ENCODE peak calls at places on chromosomes 13 and 19, in six cellular contexts. One of them, this sample, is unnamed.
A peak's percentile ranks its signal among the peaks of the same experiment; 100 is the strongest.

GRCh38 chr19:56350416-56351045 is 35.9 kb upstream of the ZSCAN5A start:
- DNase-seq in transverse colon: peak; percentile 29
- DNase-seq in suprapubic skin: no peak
- DNase-seq in upper lobe of left lung: no peak
- DNase-seq in heart left ventricle: peak; percentile 33
- DNase-seq in spleen: no peak
- DNase-seq in this sample: no peak

GRCh38 chr19:4732680-4733114 is 9.1 kb upstream of the DPP9 start:
- DNase-seq in upper lobe of left lung: no peak
- DNase-seq in transverse colon: peak; percentile 45
- DNase-seq in suprapubic skin: no peak
- DNase-seq in heart left ventricle: no peak
- DNase-seq in spleen: no peak
- DNase-seq in this sample: peak; percentile 81

GRCh38 chr19:23409392-23410048 is 14.2 kb upstream of the ZNF91 start:
- DNase-seq in heart left ventricle: no peak
- DNase-seq in transverse colon: peak; percentile 33
- DNase-seq in upper lobe of left lung: peak; percentile 27
- DNase-seq in suprapubic skin: no peak
- DNase-seq in spleen: no peak
- DNase-seq in this sample: no peak

GRCh38 chr19:1453525-1454371 is 3.8 kb downstream of the APC2 start:
- DNase-seq in suprapubic skin: no peak
- DNase-seq in transverse colon: no peak
- DNase-seq in heart left ventricle: no peak
- DNase-seq in upper lobe of left lung: peak; percentile 78
- DNase-seq in spleen: no peak
- DNase-seq in this sample: no peak

GRCh38 chr19:6066661-6067646 is 43.3 kb downstream of the RFX2 start:
- DNase-seq in spleen: no peak
- DNase-seq in upper lobe of left lung: no peak
- DNase-seq in suprapubic skin: peak; percentile 99
- DNase-seq in transverse colon: peak; percentile 91
- DNase-seq in heart left ventricle: peak; percentile 98
- DNase-seq in this sample: peak; percentile 97

GRCh38 chr13:76038920-76039716 is 403.0 kb downstream of the LMO7 start:
- DNase-seq in upper lobe of left lung: no peak
- DNase-seq in suprapubic skin: no peak
- DNase-seq in transverse colon: no peak
- DNase-seq in spleen: no peak
- DNase-seq in heart left ventricle: no peak
- DNase-seq in this sample: no peak

GRCh38 chr13:40178130-40178529 is 488.3 kb downstream of the FOXO1 start:
- DNase-seq in heart left ventricle: no peak
- DNase-seq in transverse colon: no peak
- DNase-seq in suprapubic skin: no peak
- DNase-seq in spleen: no peak
- DNase-seq in upper lobe of left lung: no peak
- DNase-seq in this sample: no peak

GRCh38 chr19:2567580-2567979 is 91.7 kb downstream of the GADD45B start:
- DNase-seq in transverse colon: peak; percentile 65
- DNase-seq in heart left ventricle: peak; percentile 77
- DNase-seq in suprapubic skin: peak; percentile 81
- DNase-seq in spleen: peak; percentile 85
- DNase-seq in upper lobe of left lung: no peak
- DNase-seq in this sample: peak; percentile 85

GRCh38 chr19:45126654-45127053 is 33.7 kb downstream of the PPP1R37 start:
- DNase-seq in transverse colon: no peak
- DNase-seq in upper lobe of left lung: no peak
- DNase-seq in heart left ventricle: no peak
- DNase-seq in spleen: no peak
- DNase-seq in suprapubic skin: no peak
- DNase-seq in this sample: no peak

GRCh38 chr19:13025819-13026477 is 30.7 kb downstream of the NFIX start:
- DNase-seq in heart left ventricle: no peak
- DNase-seq in spleen: no peak
- DNase-seq in upper lobe of left lung: no peak
- DNase-seq in transverse colon: no peak
- DNase-seq in suprapubic skin: no peak
- DNase-seq in this sample: no peak

GRCh38 chr13:80337706-80338105 is 3.2 kb downstream of the SPRY2 start:
- DNase-seq in upper lobe of left lung: no peak
- DNase-seq in transverse colon: no peak
- DNase-seq in suprapubic skin: no peak
- DNase-seq in heart left ventricle: no peak
- DNase-seq in spleen: no peak
- DNase-seq in this sample: no peak

GRCh38 chr13:47433461-47434005 is 536.7 kb upstream of the HTR2A start:
- DNase-seq in heart left ventricle: no peak
- DNase-seq in spleen: no peak
- DNase-seq in suprapubic skin: no peak
- DNase-seq in transverse colon: no peak
- DNase-seq in upper lobe of left lung: no peak
- DNase-seq in this sample: no peak

DNA sequence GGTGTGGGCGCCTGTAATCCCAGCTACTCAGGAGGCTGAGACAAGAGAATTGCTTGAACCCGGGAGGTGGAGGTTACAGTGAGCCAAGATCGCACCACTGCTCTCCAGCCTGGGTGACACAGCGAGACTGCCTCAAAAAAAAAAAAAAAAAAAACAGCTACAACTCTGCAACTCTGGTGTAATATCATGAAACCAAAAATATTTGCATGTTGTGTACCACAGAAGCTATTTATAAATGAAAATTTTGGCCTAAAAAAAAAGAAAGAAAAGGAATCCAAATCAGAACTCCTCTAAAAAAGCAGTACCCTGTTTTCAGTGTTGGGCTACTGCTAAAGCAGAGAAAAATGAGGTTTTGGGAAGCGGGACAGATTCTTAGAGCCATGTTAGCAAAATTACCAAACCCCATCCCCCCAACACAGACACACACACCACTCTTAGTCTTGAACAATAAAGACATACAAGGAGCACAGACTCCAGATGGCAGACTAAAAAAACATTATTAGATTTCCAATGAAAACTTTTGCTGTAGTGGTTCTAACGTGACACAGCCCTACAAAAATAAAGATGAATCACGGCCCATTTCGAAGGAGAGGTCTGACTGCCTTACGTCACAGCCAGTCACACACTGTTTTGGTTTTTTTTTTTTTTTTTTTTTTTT is 51.5 kb downstream of the INSR start:
- DNase-seq in upper lobe of left lung: no peak
- DNase-seq in heart left ventricle: no peak
- DNase-seq in transverse colon: no peak
- DNase-seq in suprapubic skin: no peak
- DNase-seq in spleen: no peak
- DNase-seq in this sample: no peak
- TF ChIP-seq CTCF in upper lobe of left lung: no peak
- TF ChIP-seq CTCF in heart left ventricle: no peak
- TF ChIP-seq CTCF in transverse colon: no peak
- TF ChIP-seq CTCF in suprapubic skin: no peak
- TF ChIP-seq CTCF in spleen: no peak
- TF ChIP-seq CTCF in this sample: no peak

GRCh38 chr13:109332501-109333499 is 453.6 kb downstream of the IRS2 start:
- DNase-seq in upper lobe of left lung: no peak
- DNase-seq in transverse colon: peak; percentile 19
- DNase-seq in heart left ventricle: no peak
- DNase-seq in suprapubic skin: no peak
- DNase-seq in spleen: no peak
- DNase-seq in this sample: no peak

GRCh38 chr13:109336730-109337129 is 449.7 kb downstream of the IRS2 start:
- DNase-seq in heart left ventricle: no peak
- DNase-seq in transverse colon: no peak
- DNase-seq in upper lobe of left lung: no peak
- DNase-seq in suprapubic skin: no peak
- DNase-seq in spleen: no peak
- DNase-seq in this sample: no peak

GRCh38 chr13:109331898-109332297 is 454.5 kb downstream of the IRS2 start:
- DNase-seq in spleen: no peak
- DNase-seq in heart left ventricle: no peak
- DNase-seq in upper lobe of left lung: no peak
- DNase-seq in transverse colon: no peak
- DNase-seq in suprapubic skin: no peak
- DNase-seq in this sample: no peak

GRCh38 chr13:109330941-109331340 is 455.4 kb downstream of the IRS2 start:
- DNase-seq in transverse colon: no peak
- DNase-seq in heart left ventricle: no peak
- DNase-seq in suprapubic skin: no peak
- DNase-seq in upper lobe of left lung: no peak
- DNase-seq in spleen: no peak
- DNase-seq in this sample: no peak

DNA sequence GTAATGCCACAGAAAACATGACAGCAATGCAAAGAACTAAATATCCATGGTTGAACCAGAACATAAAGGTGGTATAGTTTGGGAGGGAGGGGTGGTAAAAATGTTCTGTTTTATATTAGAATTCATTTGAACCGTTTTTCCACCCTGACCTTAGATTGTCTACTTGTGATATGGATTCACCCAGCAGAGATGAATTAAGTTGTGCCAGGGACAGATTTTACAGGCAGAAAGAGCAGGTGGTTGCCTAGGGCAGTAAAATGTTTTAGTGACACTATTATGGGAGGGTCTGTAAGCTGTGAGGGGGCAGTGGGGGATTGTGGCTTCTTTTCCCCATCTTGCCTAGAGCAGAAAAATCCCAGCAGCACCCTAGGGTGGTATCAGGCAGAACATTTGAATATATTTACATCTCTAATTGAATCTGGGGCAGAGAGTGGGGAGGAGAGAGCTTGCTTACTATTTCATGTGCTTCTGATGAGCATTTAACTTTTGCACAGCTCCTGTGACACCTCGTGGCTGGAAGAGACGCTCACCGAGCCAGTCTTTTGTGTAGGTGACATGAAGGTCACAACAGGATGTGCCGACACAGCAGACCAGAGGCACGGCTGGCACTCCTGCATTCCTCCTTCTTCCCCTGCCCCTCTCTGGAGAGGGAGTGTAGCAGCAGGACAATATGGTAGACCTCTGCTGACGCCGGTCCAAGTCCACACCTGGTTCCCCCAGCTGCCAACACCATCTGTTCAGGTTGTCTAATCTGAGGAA is 452.3 kb downstream of the IRS2 start:
- DNase-seq in suprapubic skin: no peak
- DNase-seq in spleen: no peak
- DNase-seq in heart left ventricle: no peak
- DNase-seq in upper lobe of left lung: no peak
- DNase-seq in transverse colon: no peak
- DNase-seq in this sample: no peak
- TF ChIP-seq POLR2A in suprapubic skin: no peak
- TF ChIP-seq POLR2A in spleen: no peak
- TF ChIP-seq POLR2A in heart left ventricle: no peak
- TF ChIP-seq POLR2A in upper lobe of left lung: no peak
- TF ChIP-seq POLR2A in transverse colon: no peak
- TF ChIP-seq POLR2A in this sample: no peak

GRCh38 chr13:27203186-27203585 is 31.6 kb upstream of the USP12 start:
- DNase-seq in upper lobe of left lung: no peak
- DNase-seq in transverse colon: no peak
- DNase-seq in spleen: no peak
- DNase-seq in heart left ventricle: no peak
- DNase-seq in suprapubic skin: no peak
- DNase-seq in this sample: no peak

GRCh38 chr13:27199691-27200090 is 28.1 kb upstream of the USP12 start:
- DNase-seq in spleen: no peak
- DNase-seq in upper lobe of left lung: no peak
- DNase-seq in suprapubic skin: no peak
- DNase-seq in heart left ventricle: no peak
- DNase-seq in transverse colon: no peak
- DNase-seq in this sample: no peak

GRCh38 chr13:27203854-27204253 is 32.2 kb upstream of the USP12 start:
- DNase-seq in transverse colon: no peak
- DNase-seq in heart left ventricle: no peak
- DNase-seq in spleen: no peak
- DNase-seq in suprapubic skin: no peak
- DNase-seq in upper lobe of left lung: no peak
- DNase-seq in this sample: no peak

GRCh38 chr13:27200413-27201066 is 28.9 kb upstream of the USP12 start:
- DNase-seq in heart left ventricle: no peak
- DNase-seq in spleen: no peak
- DNase-seq in suprapubic skin: no peak
- DNase-seq in transverse colon: no peak
- DNase-seq in upper lobe of left lung: no peak
- DNase-seq in this sample: no peak

GRCh38 chr13:27201661-27202060 is 30.1 kb upstream of the USP12 start:
- DNase-seq in heart left ventricle: no peak
- DNase-seq in transverse colon: no peak
- DNase-seq in suprapubic skin: no peak
- DNase-seq in spleen: no peak
- DNase-seq in upper lobe of left lung: no peak
- DNase-seq in this sample: no peak
- TF ChIP-seq CTCF in heart left ventricle: no peak
- TF ChIP-seq CTCF in transverse colon: no peak
- TF ChIP-seq CTCF in suprapubic skin: no peak
- TF ChIP-seq CTCF in spleen: no peak
- TF ChIP-seq CTCF in upper lobe of left lung: no peak
- TF ChIP-seq CTCF in this sample: no peak

GRCh38 chr19:16627194-16627927 is 643 bp downstream of the MED26 start:
- DNase-seq in spleen: no peak
- DNase-seq in transverse colon: peak; percentile 24
- DNase-seq in heart left ventricle: peak; percentile 44
- DNase-seq in suprapubic skin: peak; percentile 74
- DNase-seq in upper lobe of left lung: no peak
- DNase-seq in this sample: peak; percentile 75

GRCh38 chr19:16631465-16631864 is 3.5 kb upstream of the MED26 start:
- DNase-seq in transverse colon: no peak
- DNase-seq in heart left ventricle: no peak
- DNase-seq in spleen: no peak
- DNase-seq in suprapubic skin: no peak
- DNase-seq in upper lobe of left lung: no peak
- DNase-seq in this sample: no peak

GRCh38 chr19:16627928-16628182 is 149 bp downstream of the MED26 start:
- DNase-seq in heart left ventricle: no peak
- DNase-seq in upper lobe of left lung: no peak
- DNase-seq in transverse colon: no peak
- DNase-seq in suprapubic skin: no peak
- DNase-seq in spleen: no peak
- DNase-seq in this sample: no peak

GRCh38 chr19:16628183-16628983 is at the start of gene MED26:
- DNase-seq in heart left ventricle: peak; percentile 96
- DNase-seq in transverse colon: peak; percentile 97
- DNase-seq in upper lobe of left lung: peak; percentile 100
- DNase-seq in spleen: peak; percentile 98
- DNase-seq in suprapubic skin: peak; percentile 97
- DNase-seq in this sample: peak; percentile 97

DNA sequence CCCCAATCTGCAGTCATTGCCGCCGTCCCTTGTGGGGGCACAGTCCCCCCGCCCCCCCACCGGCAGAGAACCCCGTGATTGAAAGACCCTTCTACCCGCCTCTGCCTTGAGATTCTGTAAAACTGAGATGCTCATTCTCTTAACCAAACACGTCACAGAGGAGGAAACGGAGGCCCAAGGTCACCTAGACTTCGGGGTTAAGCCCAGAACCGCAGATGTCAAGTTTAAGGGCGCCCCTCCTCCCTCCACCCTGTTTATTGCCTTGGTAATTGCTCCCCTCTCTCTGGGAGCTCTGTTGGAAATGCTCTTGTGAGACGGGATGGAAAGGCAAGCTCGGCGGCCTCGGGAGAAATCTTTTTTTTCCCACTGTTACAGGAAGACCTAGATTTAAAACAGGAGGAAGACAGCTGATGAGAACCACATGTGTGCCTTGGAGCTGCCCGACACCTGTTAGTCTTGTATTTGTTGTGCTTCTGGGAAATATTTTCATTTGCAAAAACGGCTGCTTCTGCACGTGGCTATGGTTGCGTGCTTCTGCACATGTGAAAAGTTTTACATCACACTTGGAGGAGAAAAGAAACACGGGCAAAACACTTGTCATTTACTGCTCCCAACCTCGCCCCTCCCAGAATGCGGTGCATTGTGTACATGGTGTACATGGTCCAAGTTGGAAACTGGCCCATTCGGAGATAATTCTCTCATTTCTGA is 1.1 kb upstream of the MED26 start:
- DNase-seq in heart left ventricle: peak; percentile 48
- DNase-seq in upper lobe of left lung: no peak
- DNase-seq in suprapubic skin: no peak
- DNase-seq in transverse colon: peak; percentile 65
- DNase-seq in spleen: no peak
- DNase-seq in this sample: peak; percentile 88
- TF ChIP-seq POLR2A in heart left ventricle: no peak
- TF ChIP-seq POLR2A in upper lobe of left lung: no peak
- TF ChIP-seq POLR2A in suprapubic skin: no peak
- TF ChIP-seq POLR2A in transverse colon: no peak
- TF ChIP-seq POLR2A in spleen: no peak
- TF ChIP-seq POLR2A in this sample: no peak